ENCODE peak calls at places on chromosomes 7 and 10, in four cellular contexts. B is astrocyte of the spinal cord, Q is progenitor cell of endocrine pancreas, X is Calu3. M is an unnamed sample.

GRCh38 chr7:151539055-151539714 is 19.5 kb upstream of the RHEB start:
- DNase-seq in B (no peak), Q (no peak), X (no peak), M (peak; percentile 79)

GRCh38 chr7:155918720-155919399 is 106.6 kb upstream of the SHH start:
- DNase-seq in B (peak; percentile 96), Q (no peak), X (peak; percentile 86), M (no peak)

GRCh38 chr10:15015451-15015850 is 28.3 kb upstream of the OLAH start:
- DNase-seq in B (no peak), Q (no peak), X (no peak), M (no peak)

GRCh38 chr7:55018361-55019328 is at the start of gene EGFR:
- DNase-seq in B (peak; percentile 83), Q (peak; percentile 68), X (peak; percentile 90), M (peak; percentile 75)

GRCh38 chr10:95480901-95481491 is 80.2 kb downstream of the SORBS1 start:
- DNase-seq in B (peak; percentile 36), Q (no peak), X (no peak), M (no peak)

GRCh38 chr7:100824499-100825214 is 2.7 kb downstream of the EPHB4 start:
- DNase-seq in B (no peak), Q (no peak), X (no peak), M (no peak)

GRCh38 chr7:100893910-100894763 is 1.6 kb downstream of the ACHE start:
- DNase-seq in B (no peak), Q (no peak), X (no peak), M (peak; percentile 33)

GRCh38 chr7:129785457-129786178 is 167.1 kb downstream of the UBE2H start:
- DNase-seq in B (no peak), Q (no peak), X (no peak), M (peak; percentile 62)

GRCh38 chr7:54802841-54803240 is 43.8 kb upstream of the SEC61G start:
- DNase-seq in B (peak; percentile 29), Q (no peak), X (no peak), M (no peak)

GRCh38 chr10:109981641-109982040 is 26.1 kb upstream of the ADD3 start:
- DNase-seq in B (peak; percentile 61), Q (no peak), X (no peak), M (no peak)

GRCh38 chr7:36600869-36601530 is 123.3 kb downstream of the AOAH start:
- DNase-seq in B (peak; percentile 49), Q (no peak), X (peak; percentile 54), M (no peak)

GRCh38 chr10:79400567-79401004 is 44.8 kb downstream of the ZCCHC24 start:
- DNase-seq in B (no peak), Q (peak; percentile 37), X (peak; percentile 70), M (peak; percentile 74)

GRCh38 chr7:43938892-43939482 is 12.8 kb downstream of the UBE2D4 start:
- DNase-seq in B (no peak), Q (no peak), X (no peak), M (no peak)

GRCh38 chr7:66267249-66267648 is 62.1 kb downstream of the TPST1 start:
- DNase-seq in B (peak; percentile 91), Q (no peak), X (no peak), M (no peak)

GRCh38 chr7:80781561-80781979 is 137.3 kb downstream of the SEMA3C start:
- DNase-seq in B (peak; percentile 96), Q (no peak), X (no peak), M (no peak)
- TF ChIP-seq CTCF in B (peak; percentile 4), Q (no peak), X (no peak), M (no peak)

GRCh38 chr10:74991435-74991834 is 120.0 kb upstream of the SAMD8 start:
- DNase-seq in B (no peak), Q (no peak), X (peak; percentile 34), M (no peak)
- TF ChIP-seq CTCF in B (no peak), Q (peak; percentile 53), X (peak; percentile 67), M (peak; percentile 57)

GRCh38 chr10:69409176-69409495 is 7.6 kb downstream of the TACR2 start:
- DNase-seq in B (no peak), Q (no peak), X (no peak), M (no peak)
- TF ChIP-seq CTCF in B (no peak), Q (no peak), X (no peak), M (no peak)

DNA sequence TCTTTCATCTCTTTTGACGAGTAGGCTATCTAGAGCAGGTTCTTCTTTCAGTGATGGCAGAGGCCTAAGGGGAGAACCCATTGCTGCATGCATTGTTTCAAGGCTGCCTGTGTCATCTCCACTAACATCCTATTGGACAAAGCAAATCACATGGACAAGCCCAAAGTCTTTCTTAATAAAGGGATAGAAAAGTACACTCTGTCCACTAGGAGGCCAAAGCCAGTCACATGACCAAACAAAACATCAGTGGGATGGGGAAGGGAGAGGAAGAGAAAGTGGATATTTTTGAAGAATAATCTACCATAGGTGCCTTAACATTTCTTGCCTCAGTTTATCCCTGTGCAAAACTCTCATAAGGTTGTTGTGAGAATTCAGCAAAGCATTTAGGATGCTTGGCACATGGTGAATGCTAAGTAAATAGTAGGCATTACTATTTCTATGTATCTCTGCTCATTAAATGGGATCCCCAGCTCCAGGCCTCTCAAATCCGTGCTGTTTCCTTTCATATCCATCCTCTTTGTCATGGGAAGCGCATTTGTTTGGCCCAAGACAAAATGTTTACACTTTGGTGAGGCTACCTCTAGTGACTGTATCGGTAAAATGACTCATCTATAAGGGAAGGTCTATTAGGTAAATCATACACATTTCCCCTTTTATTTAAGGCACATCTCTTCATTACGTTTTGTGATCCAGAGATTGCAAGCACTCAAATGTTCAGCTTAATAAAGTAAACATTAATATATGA is 16.7 kb upstream of the CADPS2 start:
- DNase-seq in B (no peak), Q (no peak), X (no peak), M (no peak)
- TF ChIP-seq CTCF in B (peak; percentile 9), Q (peak; percentile 23), X (no peak), M (peak; percentile 56)